ENCODE peak calls at places on chromosome 4, in ten cellular contexts. B is stimulated activated CD8-positive, alpha-beta memory T cell treated with anti-CD3 and anti-CD28 coated beads, Interleukin-2, amount 100 ng/mL, for 48 hours; V is amygdala; P is activated CD4-positive, alpha-beta memory T cell treated with anti-CD3 and anti-CD28 coated beads, Interleukin-2, amount 10 ng/mL, durations not matched to agents 7 days and 5 days; F is Right ventricle myocardium superior; S is ecto neural progenitor cell; C is AG09309; M is ureter; W is activated CD4-positive, alpha-beta T cell treated with anti-CD3 and anti-CD28 coated beads, Interleukin-2, amount 50 U/mL, for 1 hour; A is heart right ventricle. N is an unnamed sample.
A peak's percentile ranks its signal among the peaks of the same experiment; 100 is the strongest.

GRCh38 chr4:168574581-168575295 is 77.9 kb downstream of the PALLD start:
- DNase-seq in C (no peak), A (no peak), B (no peak), P (no peak), V (no peak), W (no peak), M (no peak), F (no peak), S (no peak), N (no peak)

GRCh38 chr4:177596035-177596434 is 153.8 kb upstream of the AGA start:
- DNase-seq in W (no peak), M (peak; percentile 45), P (peak; percentile 41), F (no peak), S (no peak), B (peak; percentile 9), A (no peak), V (no peak), C (peak; percentile 11), N (no peak)

GRCh38 chr4:78056265-78057129 is 626 bp upstream of the FRAS1 start:
- DNase-seq in P (peak; percentile 38), S (peak; percentile 85), F (peak; percentile 78), M (peak; percentile 80), B (no peak), A (peak; percentile 53), C (peak; percentile 23), V (peak; percentile 42), W (no peak), N (peak; percentile 84)

GRCh38 chr4:38368612-38369011 is 295.4 kb upstream of the KLF3 start:
- DNase-seq in S (no peak), P (no peak), A (no peak), V (no peak), M (no peak), C (peak; percentile 48), W (no peak), B (no peak), F (no peak), N (no peak)

GRCh38 chr4:72128741-72129140 is 96.9 kb downstream of the NPFFR2 start:
- DNase-seq in B (no peak), F (no peak), C (no peak), V (no peak), P (no peak), W (no peak), S (no peak), A (no peak), M (no peak), N (no peak)

GRCh38 chr4:130703211-130703920 is 1607.4 kb downstream of the C4orf33 start:
- DNase-seq in F (no peak), B (no peak), M (no peak), V (no peak), P (no peak), C (no peak), A (no peak), S (no peak), W (no peak), N (no peak)

GRCh38 chr4:138401330-138401729 is 159.2 kb upstream of the SLC7A11 start:
- DNase-seq in A (peak; percentile 24), S (no peak), F (peak; percentile 57), P (no peak), M (peak; percentile 45), B (no peak), C (no peak), W (no peak), V (peak; percentile 1), N (peak; percentile 65)

GRCh38 chr4:140082399-140082758 is 71.6 kb downstream of the MAML3 start:
- DNase-seq in P (no peak), W (no peak), S (no peak), C (no peak), B (no peak), M (no peak), A (no peak), F (no peak), V (no peak), N (no peak)

GRCh38 chr4:110621839-110622751 is 782 bp downstream of the PITX2 start:
- DNase-seq in F (no peak), A (no peak), V (no peak), C (no peak), W (no peak), P (no peak), M (no peak), S (peak; percentile 63), B (no peak), N (no peak)

GRCh38 chr4:173503330-173504180 is 26.5 kb downstream of the HAND2 start:
- DNase-seq in C (no peak), P (no peak), A (no peak), B (no peak), S (peak; percentile 20), F (no peak), W (no peak), M (no peak), V (no peak), N (no peak)

GRCh38 chr4:146098978-146099377 is 76.5 kb upstream of the LSM6 start:
- DNase-seq in F (no peak), C (no peak), A (no peak), P (no peak), V (no peak), M (no peak), W (no peak), S (no peak), B (no peak), N (no peak)

GRCh38 chr4:121397941-121398601 is 17.3 kb upstream of the QRFPR start:
- DNase-seq in V (no peak), P (no peak), W (no peak), A (no peak), S (no peak), B (no peak), C (no peak), F (no peak), M (no peak), N (peak; percentile 52)